ENCODE peak calls at places on chromosomes 5 and 9, in four cellular contexts. E, U, X and H are unnamed samples.
A peak's percentile ranks its signal among the peaks of the same experiment; 100 is the strongest.

GRCh38 chr5:22567983-22568382 is 285.2 kb downstream of the CDH12 start:
- DNase-seq in E (no peak), U (no peak), X (no peak), H (no peak)

GRCh38 chr5:17314907-17315471 is 97.6 kb downstream of the BASP1 start:
- DNase-seq in X (no peak), U (no peak), E (no peak), H (no peak)

GRCh38 chr5:1219098-1219767 is 5.9 kb upstream of the SLC6A18 start:
- DNase-seq in E (no peak), U (no peak), X (no peak), H (no peak)

GRCh38 chr5:144944936-144945335 is 774.3 kb downstream of the KCTD16 start:
- DNase-seq in E (no peak), X (no peak), U (no peak), H (no peak)

GRCh38 chr5:2038337-2039179 is 155.8 kb upstream of the IRX4 start:
- DNase-seq in E (peak; percentile 68), U (peak; percentile 74), X (peak; percentile 57), H (no peak)

GRCh38 chr5:90562331-90562730 is 3.7 kb downstream of the ADGRV1 start:
- DNase-seq in E (no peak), X (no peak), U (no peak), H (no peak)

GRCh38 chr5:168870914-168871313 is 291.7 kb upstream of the PANK3 start:
- DNase-seq in E (no peak), X (no peak), U (no peak), H (no peak)

GRCh38 chr9:132798817-132799790 is 79.0 kb downstream of the AK8 start:
- DNase-seq in X (no peak), U (no peak), E (no peak), H (peak; percentile 51)

GRCh38 chr5:88824892-88825781 is 57.8 kb downstream of the MEF2C start:
- DNase-seq in E (no peak), U (no peak), X (no peak), H (no peak)

GRCh38 chr5:7261049-7261448 is 134.9 kb upstream of the ADCY2 start:
- DNase-seq in X (no peak), U (peak; percentile 16), E (no peak), H (peak; percentile 28)

GRCh38 chr5:153618857-153619256 is 128.4 kb downstream of the GRIA1 start:
- DNase-seq in E (no peak), U (no peak), X (no peak), H (no peak)

GRCh38 chr9:130970052-130970451 is 31.0 kb upstream of the FIBCD1 start:
- DNase-seq in U (no peak), X (no peak), E (no peak), H (no peak)

GRCh38 chr9:73183917-73184861 is 32.5 kb downstream of the ANXA1 start:
- DNase-seq in E (no peak), X (no peak), U (no peak), H (no peak)

GRCh38 chr9:36135791-36136276 is 699 bp upstream of the GLIPR2 start:
- DNase-seq in X (peak; percentile 14), U (no peak), E (no peak), H (no peak)

GRCh38 chr9:128208386-128208785 is 5.2 kb downstream of the DNM1 start:
- DNase-seq in X (no peak), E (no peak), U (no peak), H (no peak)

GRCh38 chr9:6645153-6646027 is at the start of gene GLDC:
- DNase-seq in X (peak; percentile 17), U (peak; percentile 97), E (peak; percentile 71), H (peak; percentile 11)

GRCh38 chr9:37104183-37104889 is 16.0 kb upstream of the ZCCHC7 start:
- DNase-seq in E (no peak), X (no peak), U (no peak), H (no peak)

GRCh38 chr9:105994970-105995369 is 300.6 kb downstream of the TMEM38B start:
- DNase-seq in X (no peak), E (no peak), U (no peak), H (no peak)

GRCh38 chr5:126752052-126752785 is 24.7 kb upstream of the LMNB1 start:
- DNase-seq in X (no peak), U (no peak), E (no peak), H (no peak)

GRCh38 chr9:113261917-113262671 is 13.3 kb downstream of the CDC26 start:
- DNase-seq in E (no peak), U (no peak), X (no peak), H (no peak)

GRCh38 chr5:154193176-154193575 is 2.6 kb downstream of the GALNT10 start:
- DNase-seq in X (peak; percentile 38), E (no peak), U (no peak), H (no peak)

DNA sequence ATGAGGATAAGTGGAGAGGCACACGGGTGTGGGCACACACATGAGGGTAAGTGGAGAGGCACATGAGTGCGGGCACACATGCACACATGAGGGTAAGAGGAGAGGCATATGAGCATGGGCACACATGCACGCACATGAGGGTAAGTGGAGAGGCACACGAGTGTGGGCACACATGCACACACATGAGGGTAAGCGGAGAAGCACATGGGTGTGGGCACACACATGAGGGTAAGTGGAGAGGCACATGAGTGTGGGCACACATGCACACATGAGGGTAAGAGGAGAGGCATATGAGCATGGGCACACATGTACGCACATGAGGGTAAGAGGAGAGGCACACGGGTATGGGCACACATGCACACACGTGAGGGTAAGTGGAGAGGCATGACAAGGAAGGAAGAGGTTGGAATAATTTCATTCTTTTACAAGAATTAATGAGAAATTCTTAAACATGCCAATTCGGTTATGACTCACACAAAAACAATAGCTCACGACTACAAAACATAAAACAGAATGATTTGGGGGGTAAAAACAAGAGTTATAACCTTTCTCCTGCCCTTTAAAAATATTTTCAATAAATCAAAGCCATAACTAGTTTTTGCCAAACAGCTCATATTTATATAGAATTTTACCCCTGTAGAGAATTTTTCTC is 67.5 kb downstream of the APBA1 start:
- DNase-seq in X (no peak), E (no peak), U (no peak), H (no peak)
- H3K27ac ChIP-seq in X (no peak overlapping the region), E (no peak overlapping the region), U (no peak overlapping the region), H (no peak overlapping the region)

DNA sequence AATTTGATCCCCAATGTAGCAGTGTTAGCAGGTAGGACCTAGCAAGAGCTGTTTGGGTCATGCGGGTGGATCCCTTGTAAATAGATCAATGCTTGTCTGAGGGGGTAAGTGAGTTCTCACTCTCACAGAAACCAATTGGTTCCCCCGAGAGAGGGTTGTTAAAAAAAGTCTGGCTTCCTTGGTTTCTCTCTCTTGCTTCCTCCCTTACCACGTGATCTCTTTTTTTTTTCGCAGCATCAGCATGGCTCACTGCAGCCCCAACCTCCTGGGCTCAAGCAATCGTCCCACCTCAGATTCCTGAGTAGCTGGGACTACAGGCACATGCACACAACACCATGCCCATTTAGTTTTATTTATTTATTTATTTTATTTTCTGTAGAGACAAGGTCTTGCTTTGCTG is 26.4 kb downstream of the RAPGEF6 start:
- DNase-seq in X (no peak), U (no peak), E (no peak), H (no peak)
- H3K27ac ChIP-seq in X (no peak overlapping the region), U (no peak overlapping the region), E (no peak overlapping the region), H (no peak overlapping the region)

DNA sequence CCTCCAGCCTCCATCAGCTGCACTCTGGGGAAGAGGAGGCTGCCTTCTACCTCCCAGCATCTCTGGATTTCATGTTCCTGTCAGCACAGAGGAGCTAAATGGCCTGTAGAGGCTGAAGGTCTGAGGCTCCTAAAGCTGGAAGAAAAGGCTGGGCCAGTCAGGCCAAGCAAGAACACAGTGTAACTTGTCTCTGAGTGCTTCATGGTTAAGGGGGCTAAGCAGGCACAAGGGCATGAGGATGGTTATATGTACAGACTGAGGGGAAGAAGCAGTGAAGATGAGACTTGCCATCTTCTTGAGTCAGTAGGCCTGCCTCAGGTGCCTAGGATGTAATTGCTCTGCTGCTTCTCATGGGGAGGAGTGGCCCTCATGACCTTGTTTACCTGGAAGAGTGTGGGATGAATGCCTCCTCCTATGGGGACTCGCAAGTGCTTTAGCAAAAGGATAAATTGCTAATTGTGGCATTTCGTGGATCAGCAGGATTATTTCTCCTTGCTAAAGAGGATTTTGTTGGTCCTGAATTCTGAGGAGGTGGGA is 8.7 kb upstream of the PSMD5 start:
- DNase-seq in U (no peak), E (no peak), X (no peak), H (no peak)
- H3K27ac ChIP-seq in U (no peak overlapping the region), E (no peak overlapping the region), X (no peak overlapping the region), H (no peak overlapping the region)

GRCh38 chr5:156529902-156530301 is 202.9 kb downstream of the SGCD start:
- DNase-seq in E (no peak), U (no peak), X (no peak), H (no peak)
- H3K27ac ChIP-seq in E (no peak overlapping the region), U (no peak overlapping the region), X (no peak overlapping the region), H (no peak overlapping the region)